ENCODE peak calls at places on chromosome 18, in five cellular contexts. Y is K562, B is endothelial cell of umbilical vein, X is A549, A is GM12878. F is an unnamed sample.

GRCh38 chr18:48897531-48897930 is 53.2 kb downstream of the SMAD7 start:
- DNase-seq in X (no peak), A (no peak), Y (no peak), B (peak; percentile 27), F (no peak)

GRCh38 chr18:45690975-45691815 is 32.8 kb upstream of the SLC14A1 start:
- DNase-seq in B (peak; percentile 71), A (no peak), Y (peak; percentile 48), X (peak; percentile 69), F (peak; percentile 81)

GRCh38 chr18:75350857-75351256 is 76.6 kb downstream of the SMIM21 start:
- DNase-seq in Y (no peak), A (no peak), X (no peak), B (no peak), F (no peak)

GRCh38 chr18:78825168-78825567 is 154.4 kb upstream of the SALL3 start:
- DNase-seq in A (no peak), B (no peak), X (no peak), Y (no peak), F (no peak)

GRCh38 chr18:49045585-49045984 is 94.8 kb upstream of the SMAD7 start:
- DNase-seq in B (no peak), Y (no peak), X (no peak), A (no peak), F (peak; percentile 53)

GRCh38 chr18:61006687-61007224 is 326.5 kb upstream of the CDH20 start:
- DNase-seq in Y (no peak), B (no peak), A (no peak), X (no peak), F (no peak)

GRCh38 chr18:79935925-79936324 is 15.5 kb downstream of the SLC66A2 start:
- DNase-seq in Y (no peak), A (no peak), X (no peak), B (no peak), F (no peak)

GRCh38 chr18:49094979-49095632 is 144.3 kb upstream of the SMAD7 start:
- DNase-seq in X (peak; percentile 4), B (peak; percentile 48), Y (no peak), A (no peak), F (peak; percentile 35)

GRCh38 chr18:11994346-11994707 is 13.0 kb downstream of the IMPA2 start:
- DNase-seq in B (no peak), A (no peak), X (peak; percentile 62), Y (no peak), F (no peak)

GRCh38 chr18:40159141-40160017 is 1795.7 kb upstream of the PIK3C3 start:
- DNase-seq in B (peak; percentile 63), X (peak; percentile 21), A (peak; percentile 1), Y (no peak), F (peak; percentile 38)

GRCh38 chr18:32714571-32715148 is 58.2 kb downstream of the KLHL14 start:
- DNase-seq in Y (no peak), B (peak; percentile 81), X (peak; percentile 56), A (peak; percentile 12), F (peak; percentile 69)

GRCh38 chr18:68948622-68949021 is 150.7 kb downstream of the CCDC102B start:
- DNase-seq in Y (no peak), X (no peak), A (no peak), B (no peak), F (no peak)

GRCh38 chr18:25434771-25435461 is 83.0 kb upstream of the ZNF521 start:
- DNase-seq in X (no peak), B (no peak), A (no peak), Y (no peak), F (no peak)

GRCh38 chr18:76449110-76449453 is 46.0 kb downstream of the ZNF516 start:
- DNase-seq in X (no peak), Y (no peak), B (no peak), A (no peak), F (no peak)

GRCh38 chr18:71105078-71105819 is 816.4 kb downstream of the SOCS6 start:
- DNase-seq in A (no peak), B (no peak), Y (no peak), X (no peak), F (no peak)

GRCh38 chr18:53780666-53781065 is 443.8 kb downstream of the MBD2 start:
- DNase-seq in Y (no peak), X (no peak), A (no peak), B (no peak), F (no peak)

GRCh38 chr18:53790817-53791216 is 433.7 kb downstream of the MBD2 start:
- DNase-seq in X (no peak), A (no peak), B (no peak), Y (no peak), F (no peak)

GRCh38 chr18:53789376-53790247 is 434.9 kb downstream of the MBD2 start:
- DNase-seq in Y (no peak), X (no peak), B (no peak), A (no peak), F (no peak)

DNA sequence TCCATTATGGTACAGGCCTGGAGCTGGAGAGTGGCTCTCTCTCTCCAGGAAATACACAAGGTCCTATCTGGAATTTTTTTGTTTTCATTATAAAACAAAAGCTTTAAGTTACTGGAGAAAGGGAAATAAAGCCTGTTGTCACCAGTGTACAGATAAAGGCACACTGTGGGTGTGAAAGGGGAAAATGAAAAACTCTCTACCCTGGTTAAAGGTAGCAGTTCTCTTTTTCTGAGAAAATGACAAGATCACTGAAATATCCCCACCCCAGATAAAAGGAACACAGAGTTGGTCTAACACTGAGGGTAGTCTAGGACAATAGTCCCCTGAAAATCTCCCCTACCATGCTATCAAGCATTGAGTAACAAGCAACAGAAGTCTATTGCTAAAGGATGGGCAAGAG is 438.7 kb downstream of the MBD2 start:
- DNase-seq in A (no peak), B (no peak), X (no peak), Y (no peak), F (no peak)
- TF ChIP-seq POLR2A in A (no peak), B (no peak), X (no peak), Y (no peak), F (no peak)

DNA sequence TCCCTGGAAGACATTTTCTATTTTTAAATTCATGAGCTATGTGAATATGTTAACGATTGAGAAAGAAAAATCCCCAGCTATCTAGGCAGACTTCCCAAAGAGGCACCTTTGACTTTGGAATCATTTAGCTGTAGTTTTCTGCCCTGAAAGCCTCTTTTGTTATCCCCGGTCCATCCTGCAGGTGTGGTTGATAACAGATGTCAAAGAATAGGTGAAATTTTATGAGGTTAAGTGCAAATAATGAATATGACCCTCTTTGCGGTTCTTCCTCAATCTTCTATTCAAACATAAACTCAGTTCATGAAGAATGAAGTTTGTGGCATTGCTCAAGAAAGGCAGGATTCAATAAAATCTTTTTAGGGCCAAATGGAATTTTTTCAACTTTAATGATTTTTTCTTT is 51.6 kb upstream of the ATP8B1 start:
- DNase-seq in B (no peak), Y (no peak), A (no peak), X (no peak), F (no peak)
- TF ChIP-seq MYC in B (no peak), Y (no peak), A (no peak), X (no peak), F (no peak)

GRCh38 chr18:23456835-23457234 is 3.7 kb downstream of the RIOK3 start:
- DNase-seq in A (no peak), B (no peak), X (no peak), Y (no peak), F (no peak)

GRCh38 chr18:23458830-23459529 is 5.9 kb downstream of the RIOK3 start:
- DNase-seq in X (no peak), B (peak; percentile 7), Y (no peak), A (no peak), F (no peak)

GRCh38 chr18:23462876-23463275 is 9.8 kb downstream of the RIOK3 start:
- DNase-seq in Y (no peak), B (no peak), A (no peak), X (no peak), F (peak; percentile 8)

GRCh38 chr18:23459530-23459921 is 6.4 kb downstream of the RIOK3 start:
- DNase-seq in A (no peak), Y (no peak), X (no peak), B (no peak), F (no peak)

DNA sequence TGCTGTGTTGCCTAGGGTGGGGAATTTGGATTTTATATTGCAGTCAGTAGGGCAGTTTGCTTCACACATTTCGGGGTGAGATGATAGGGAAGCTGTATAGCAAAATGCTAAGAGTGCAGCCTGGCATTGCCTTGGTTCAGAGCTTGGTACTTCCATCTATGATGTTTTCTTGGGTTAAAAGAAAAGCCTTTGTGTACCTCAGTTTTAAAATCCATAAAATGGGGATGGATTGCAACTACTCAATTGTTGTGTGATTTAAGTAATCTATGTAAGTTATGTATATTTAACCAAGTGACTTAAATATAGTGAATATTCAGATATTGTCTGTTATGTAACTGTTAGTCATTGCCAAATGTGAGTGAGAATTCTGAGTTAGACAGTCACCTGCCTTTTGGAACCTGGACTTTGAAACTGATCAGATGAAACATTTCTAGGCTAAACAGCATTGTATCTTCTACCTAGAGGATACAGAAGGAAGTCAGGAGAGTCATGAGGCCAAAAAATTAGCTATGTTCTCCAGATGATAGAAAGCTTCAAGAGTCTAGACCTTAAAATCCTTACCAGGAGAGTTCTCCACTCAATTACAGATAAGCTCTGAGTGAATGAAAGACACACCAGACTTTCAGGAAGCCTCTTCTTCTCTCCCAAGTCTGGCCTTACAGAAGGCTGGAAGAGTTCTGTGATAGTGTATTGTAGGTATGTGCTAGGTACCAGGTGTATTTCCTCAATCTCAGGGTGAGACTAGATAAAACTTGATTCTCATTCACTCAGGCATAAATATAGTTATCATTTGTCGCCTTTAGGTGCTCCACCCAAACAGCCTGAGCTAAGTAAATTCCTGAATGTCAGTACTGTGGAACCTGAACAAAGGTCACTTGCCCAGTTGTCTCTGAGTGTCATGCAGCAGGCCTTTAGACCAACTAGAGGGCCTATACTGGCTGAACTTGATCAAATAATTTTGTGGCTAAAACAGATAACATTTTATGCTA is 7.5 kb downstream of the RIOK3 start:
- DNase-seq in Y (no peak), B (no peak), A (no peak), X (no peak), F (no peak)
- TF ChIP-seq POLR2A in Y (no peak), B (no peak), A (no peak), X (no peak), F (no peak)

DNA sequence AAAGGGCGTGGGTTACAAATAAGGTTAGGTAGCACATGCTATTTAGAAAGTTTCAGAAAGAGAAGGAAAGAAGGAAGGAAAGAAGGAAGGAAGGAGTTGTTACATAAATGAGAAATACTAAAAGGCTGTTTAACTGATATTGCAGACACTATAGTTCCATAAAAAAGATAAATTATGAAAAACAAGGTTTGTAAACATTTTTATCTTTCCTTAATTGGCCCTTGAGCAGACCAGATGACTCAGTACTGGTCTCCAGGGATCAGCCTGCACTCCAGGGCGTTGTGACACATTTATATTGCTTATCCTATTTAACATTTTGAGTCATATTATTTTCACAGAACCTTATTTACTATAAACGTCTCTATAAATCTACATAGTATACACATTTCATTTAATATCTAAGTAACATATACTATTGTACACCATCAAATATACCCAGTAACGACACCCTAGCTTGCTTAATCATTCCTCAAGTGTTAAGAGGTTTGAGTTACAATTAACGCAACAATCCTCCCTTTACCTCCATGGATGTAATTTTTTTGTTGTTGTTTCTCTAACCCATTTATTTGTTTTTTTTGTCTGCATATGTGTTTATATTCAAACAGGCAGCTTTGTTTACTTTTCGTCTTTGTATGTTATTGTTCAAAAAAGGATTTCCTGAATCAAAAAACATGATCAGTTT is 2.8 kb upstream of the RAB31 start:
- DNase-seq in A (no peak), X (no peak), Y (peak; percentile 55), B (peak; percentile 37), F (peak; percentile 77)
- TF ChIP-seq MYC in A (no peak), X (no peak), Y (no peak), B (no peak), F (no peak)